ENCODE peak calls at places on chromosomes 4 and X, in six cellular contexts. X is IMR-90, V is neuronal stem cell, A is H1, J is H9, E is trophoblast cell. B is an unnamed sample.
A peak's percentile ranks its signal among the peaks of the same experiment; 100 is the strongest.

GRCh38 chr4:153205028-153205648 is 895 bp downstream of the TRIM2 start:
- DNase-seq in V (no peak), X (no peak), J (peak; percentile 45), A (no peak), E (no peak), B (no peak)

GRCh38 chrX:149825424-149825823 is 43.7 kb downstream of the MAGEA9 start:
- DNase-seq in A (no peak), J (peak; percentile 68), X (no peak), E (no peak), V (no peak), B (peak; percentile 4)

GRCh38 chr4:78268607-78269006 is 211.5 kb downstream of the FRAS1 start:
- DNase-seq in E (no peak), J (no peak), X (no peak), V (no peak), A (no peak), B (no peak)

GRCh38 chr4:26404597-26405323 is 83.9 kb downstream of the RBPJ start:
- DNase-seq in X (no peak), V (no peak), E (no peak), A (no peak), J (no peak), B (no peak)

GRCh38 chr4:177161781-177162180 is 147.9 kb upstream of the NEIL3 start:
- DNase-seq in E (no peak), X (no peak), V (no peak), A (no peak), J (no peak), B (no peak)

GRCh38 chr4:52546449-52546848 is 112.7 kb downstream of the USP46 start:
- DNase-seq in A (no peak), X (no peak), V (no peak), E (no peak), J (no peak), B (no peak)

GRCh38 chr4:118770741-118771187 is 65.2 kb downstream of the SEC24D start:
- DNase-seq in V (no peak), J (no peak), X (peak; percentile 39), A (no peak), E (no peak), B (no peak)

GRCh38 chr4:136922066-136922465 is 610.2 kb downstream of the PCDH18 start:
- DNase-seq in V (no peak), A (no peak), E (no peak), J (no peak), X (no peak), B (no peak)

GRCh38 chr4:114600066-114600552 is 1.5 kb downstream of the UGT8 start:
- DNase-seq in V (no peak), A (no peak), X (no peak), E (no peak), J (no peak), B (no peak)

GRCh38 chr4:175394213-175394612 is 417.9 kb downstream of the GPM6A start:
- DNase-seq in E (no peak), V (no peak), J (no peak), X (no peak), A (no peak), B (no peak)

GRCh38 chr4:76197001-76197743 is 16.5 kb downstream of the SCARB2 start:
- DNase-seq in X (peak; percentile 41), V (no peak), J (no peak), E (no peak), A (no peak), B (no peak)

GRCh38 chr4:152458801-152459302 is 77.0 kb downstream of the FBXW7 start:
- DNase-seq in A (no peak), X (peak; percentile 16), V (no peak), E (no peak), J (no peak), B (peak; percentile 61)

GRCh38 chr4:184534511-184535391 is 60.4 kb upstream of the IRF2 start:
- DNase-seq in J (no peak), E (peak; percentile 6), X (peak; percentile 67), V (no peak), A (no peak), B (peak; percentile 79)

GRCh38 chr4:151563194-151563593 is 154.2 kb downstream of the FHIP1A start:
- DNase-seq in V (no peak), E (no peak), A (no peak), J (no peak), X (no peak), B (no peak)

GRCh38 chr4:146165840-146166239 is 9.7 kb upstream of the LSM6 start:
- DNase-seq in E (peak; percentile 71), X (peak; percentile 75), V (no peak), A (no peak), J (no peak), B (peak; percentile 23)

GRCh38 chr4:152850377-152850776 is 70.6 kb downstream of the ARFIP1 start:
- DNase-seq in A (peak; percentile 63), E (peak; percentile 76), V (no peak), X (peak; percentile 54), J (peak; percentile 80), B (peak; percentile 75)

GRCh38 chr4:66564901-66565648 is 894.8 kb upstream of the EPHA5 start:
- DNase-seq in A (no peak), E (no peak), V (no peak), J (no peak), X (peak; percentile 73), B (peak; percentile 83)

GRCh38 chr4:10115657-10116624 is 658 bp downstream of the WDR1 start:
- DNase-seq in J (peak; percentile 75), A (no peak), E (peak; percentile 28), X (no peak), V (no peak), B (peak; percentile 39)

GRCh38 chr4:119099227-119099910 is 36.3 kb upstream of the MYOZ2 start:
- DNase-seq in E (peak; percentile 52), V (no peak), X (peak; percentile 62), J (no peak), A (no peak), B (peak; percentile 67)

GRCh38 chr4:117770269-117771087 is 263.8 kb upstream of the NDST3 start:
- DNase-seq in X (no peak), A (no peak), V (no peak), J (no peak), E (no peak), B (no peak)

GRCh38 chrX:17081969-17082368 is 135.5 kb downstream of the REPS2 start:
- DNase-seq in X (no peak), A (no peak), E (no peak), J (no peak), V (no peak), B (no peak)

GRCh38 chr4:150578745-150579470 is 3.0 kb upstream of the MAB21L2 start:
- DNase-seq in V (peak; percentile 55), X (peak; percentile 57), J (peak; percentile 40), E (no peak), A (no peak), B (peak; percentile 73)

GRCh38 chrX:129618997-129619396 is 35.8 kb downstream of the APLN start:
- DNase-seq in J (no peak), V (no peak), E (no peak), X (no peak), A (no peak), B (no peak)

GRCh38 chr4:25108556-25108955 is 51.7 kb downstream of the SEPSECS start:
- DNase-seq in A (no peak), V (no peak), E (no peak), J (no peak), X (no peak), B (no peak)

GRCh38 chr4:40924096-40924792 is 174.5 kb downstream of the NSUN7 start:
- DNase-seq in E (peak; percentile 48), V (peak; percentile 40), X (peak; percentile 49), J (peak; percentile 63), A (no peak), B (peak; percentile 65)

GRCh38 chr4:41102360-41103092 is 111.8 kb downstream of the APBB2 start:
- DNase-seq in V (no peak), A (no peak), X (no peak), J (no peak), E (no peak), B (no peak)

GRCh38 chr4:125321709-125322362 is 7.1 kb downstream of the FAT4 start:
- DNase-seq in V (no peak), X (peak; percentile 61), A (no peak), E (no peak), J (no peak), B (peak; percentile 56)

GRCh38 chr4:10808591-10808990 is 124.0 kb upstream of the CLNK start:
- DNase-seq in V (no peak), A (no peak), J (no peak), E (no peak), X (peak; percentile 68), B (no peak)

GRCh38 chr4:174521800-174522182 is 497 bp downstream of the HPGD start:
- DNase-seq in J (peak; percentile 35), V (peak; percentile 24), X (no peak), E (peak; percentile 46), A (no peak), B (no peak)

GRCh38 chrX:19565605-19566004 is 50.3 kb upstream of the MAP3K15 start:
- DNase-seq in J (no peak), E (no peak), V (no peak), A (no peak), X (no peak), B (no peak)
- H4K8ac ChIP-seq in J (no peak overlapping the region), E (no peak overlapping the region), V (no peak overlapping the region), A (no peak overlapping the region), X (no peak overlapping the region), B (no peak overlapping the region)

DNA sequence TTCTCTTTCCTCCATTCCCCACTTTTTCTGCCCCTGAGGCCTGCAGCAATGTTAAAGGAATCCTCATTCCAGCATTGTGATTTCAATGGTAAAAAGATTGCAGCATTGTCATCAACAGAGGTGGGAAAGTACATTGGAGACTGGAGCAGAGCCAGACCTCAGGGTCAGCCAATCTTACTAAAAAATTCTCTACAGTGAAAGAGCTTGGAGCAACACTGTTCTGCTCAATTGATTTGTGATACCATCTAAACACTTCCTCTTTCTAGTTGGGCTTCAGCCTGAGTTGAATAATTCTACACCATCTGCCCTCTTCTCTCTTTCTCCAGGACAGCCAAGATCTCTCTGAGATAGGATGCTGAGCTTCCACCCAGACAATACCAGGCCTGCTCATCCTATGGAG is 176.5 kb downstream of the AR start:
- DNase-seq in J (no peak), V (no peak), A (no peak), X (no peak), E (no peak), B (no peak)
- H4K91ac ChIP-seq in J (no peak overlapping the region), V (no peak overlapping the region), A (no peak overlapping the region), X (no peak overlapping the region), E (no peak overlapping the region), B (no peak overlapping the region)

GRCh38 chrX:54044126-54044876 is at the start of gene PHF8:
- DNase-seq in J (peak; percentile 94), X (peak; percentile 92), V (peak; percentile 92), E (peak; percentile 94), A (peak; percentile 86), B (peak; percentile 94)
- H4K8ac ChIP-seq in J (no peak within 1 kb of the TSS), X (peak within 1 kb of the TSS; percentile 67), V (no peak within 1 kb of the TSS), E (peak within 1 kb of the TSS; percentile 100), A (peak within 1 kb of the TSS; percentile 98), B (peak within 1 kb of the TSS; percentile 72)

GRCh38 chrX:49266536-49267445 is 2.3 kb upstream of the FOXP3 start:
- DNase-seq in J (no peak), V (no peak), X (no peak), A (no peak), E (no peak), B (no peak)
- H4K91ac ChIP-seq in J (no peak overlapping the region), V (no peak overlapping the region), X (no peak overlapping the region), A (no peak overlapping the region), E (no peak overlapping the region), B (no peak overlapping the region)

B was measured in mesenchymal stem cell.